ENCODE peak calls at places on chromosomes 2 and 18, in seven cellular contexts. O is uterus, A is ovary, F is transverse colon, X is A549, P is prostate gland, S is testis. M is an unnamed sample.

GRCh38 chr2:236636714-236637485 is 67.3 kb downstream of the ACKR3 start:
- DNase-seq in O (peak), A (peak), F (no peak), X (no peak), P (no peak), S (peak), M (no peak)

GRCh38 chr2:220489116-220489515 is 861.7 kb downstream of the SLC4A3 start:
- DNase-seq in O (no peak), A (no peak), F (no peak), X (no peak), P (no peak), S (no peak), M (no peak)

GRCh38 chr2:231198291-231199173 is at the start of gene ARMC9:
- DNase-seq in O (peak), A (peak), F (peak), X (peak), P (peak), S (peak), M (peak)

GRCh38 chr2:217837001-217837491 is 165.7 kb downstream of the TNS1 start:
- DNase-seq in O (peak), A (no peak), F (peak), X (peak), P (peak), S (peak), M (peak)

GRCh38 chr18:11981633-11982366 is 493 bp downstream of the IMPA2 start:
- DNase-seq in O (peak), A (peak), F (peak), X (no peak), P (peak), S (peak), M (peak)

GRCh38 chr2:187150667-187151066 is 297.4 kb downstream of the CALCRL start:
- DNase-seq in O (no peak), A (no peak), F (no peak), X (no peak), P (no peak), S (no peak), M (no peak)

GRCh38 chr2:6773007-6773693 is 92.6 kb downstream of the CMPK2 start:
- DNase-seq in O (no peak), A (peak), F (peak), X (peak), P (peak), S (peak), M (peak)

GRCh38 chr2:17758123-17758522 is 4.2 kb downstream of the GEN1 start:
- DNase-seq in O (no peak), A (no peak), F (no peak), X (no peak), P (no peak), S (no peak), M (no peak)

GRCh38 chr2:154698238-154698788 is at the start of gene KCNJ3:
- DNase-seq in O (no peak), A (no peak), F (no peak), X (no peak), P (no peak), S (no peak), M (no peak)

GRCh38 chr2:138356178-138356577 is 145.4 kb upstream of the SPOPL start:
- DNase-seq in O (no peak), A (no peak), F (no peak), X (peak), P (peak), S (no peak), M (peak)

GRCh38 chr2:42770288-42771131 is 6.6 kb upstream of the OXER1 start:
- DNase-seq in O (no peak), A (peak), F (no peak), X (peak), P (no peak), S (peak), M (peak)

GRCh38 chr18:30149585-30149984 is 893.0 kb downstream of the DSC3 start:
- DNase-seq in O (no peak), A (no peak), F (no peak), X (no peak), P (no peak), S (no peak), M (no peak)

GRCh38 chr18:23573948-23574431 is 12.3 kb downstream of the NPC1 start:
- DNase-seq in O (peak), A (no peak), F (no peak), X (no peak), P (no peak), S (no peak), M (peak)

GRCh38 chr2:121234791-121235190 is 50.2 kb downstream of the TFCP2L1 start:
- DNase-seq in O (no peak), A (no peak), F (no peak), X (no peak), P (no peak), S (no peak), M (no peak)

GRCh38 chr2:202042444-202042843 is 8.8 kb downstream of the FZD7 start:
- DNase-seq in O (no peak), A (no peak), F (no peak), X (no peak), P (no peak), S (no peak), M (no peak)

GRCh38 chr2:206971805-206972204 is 32.5 kb downstream of the CPO start:
- DNase-seq in O (peak), A (no peak), F (peak), X (no peak), P (no peak), S (no peak), M (no peak)

GRCh38 chr18:76821356-76821874 is 942 bp upstream of the ZNF236 start:
- DNase-seq in O (no peak), A (no peak), F (no peak), X (no peak), P (no peak), S (no peak), M (no peak)

GRCh38 chr2:43714164-43714563 is 37.9 kb upstream of the C1GALT1C1L start:
- DNase-seq in O (no peak), A (no peak), F (no peak), X (no peak), P (no peak), S (no peak), M (no peak)

GRCh38 chr18:72566327-72566726 is 22.2 kb upstream of the CBLN2 start:
- DNase-seq in O (no peak), A (no peak), F (no peak), X (no peak), P (no peak), S (no peak), M (no peak)
- TF ChIP-seq POLR2A in O (no peak), A (no peak), F (no peak), X (no peak), P (no peak), S (no peak), M (no peak)

GRCh38 chr2:36889782-36890181 is 76.6 kb downstream of the STRN start:
- DNase-seq in O (no peak), A (no peak), F (no peak), X (peak), P (no peak), S (no peak), M (no peak)
- H3K4me3 ChIP-seq in O (no peak), A (no peak), F (no peak), X (peak), P (no peak), S (no peak), M (no peak)

DNA sequence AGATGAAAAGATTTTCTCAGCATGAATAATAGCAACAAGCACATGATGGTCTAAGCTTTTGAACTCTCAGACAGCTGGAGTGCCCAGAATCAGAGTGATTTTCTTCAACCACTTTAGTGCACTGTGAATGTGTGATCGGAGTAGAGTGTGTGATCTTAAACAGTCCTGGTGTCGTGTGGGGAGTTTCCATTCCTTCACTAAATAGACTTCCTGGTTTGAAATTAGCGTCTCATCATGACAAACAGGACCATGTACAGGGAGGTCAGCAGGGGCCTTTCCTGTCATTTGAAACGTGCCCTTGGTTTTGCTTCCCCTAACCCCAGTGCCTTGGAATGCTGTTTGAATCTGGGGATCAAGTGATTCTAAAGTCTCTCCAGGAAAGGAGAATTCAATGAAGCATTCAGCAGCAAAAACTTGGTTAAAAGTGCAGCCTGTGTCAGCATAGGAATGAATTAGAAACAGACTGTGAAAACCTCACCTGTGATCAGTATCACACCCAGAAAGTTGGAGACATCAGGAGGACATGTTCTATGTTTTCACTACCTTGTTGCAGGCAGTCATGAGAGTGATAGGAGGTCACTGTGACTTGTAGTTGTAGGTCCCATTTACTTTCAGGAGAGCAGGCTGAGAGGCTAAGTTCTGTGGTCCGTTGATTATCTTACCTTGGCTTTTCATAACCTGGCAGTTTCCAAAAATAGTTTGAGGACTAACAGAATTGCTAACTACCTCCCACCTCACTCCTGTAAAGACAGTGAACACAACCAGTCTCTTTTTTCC is 400.3 kb downstream of the MTX2 start:
- DNase-seq in O (no peak), A (no peak), F (no peak), X (no peak), P (no peak), S (no peak), M (no peak)
- H3K27ac ChIP-seq in O (peak), A (no peak), F (no peak), X (no peak), P (no peak), S (peak), M (no peak)

GRCh38 chr2:174699993-174700766 is 64.1 kb downstream of the CHRNA1 start:
- DNase-seq in O (no peak), A (no peak), F (no peak), X (peak), P (no peak), S (no peak), M (no peak)

GRCh38 chr2:174705321-174705720 is 59.0 kb downstream of the CHRNA1 start:
- DNase-seq in O (no peak), A (no peak), F (no peak), X (no peak), P (no peak), S (no peak), M (no peak)

GRCh38 chr2:174704647-174705046 is 59.6 kb downstream of the CHRNA1 start:
- DNase-seq in O (no peak), A (no peak), F (no peak), X (no peak), P (no peak), S (no peak), M (no peak)

GRCh38 chr2:174702541-174702940 is 61.7 kb downstream of the CHRNA1 start:
- DNase-seq in O (no peak), A (no peak), F (no peak), X (no peak), P (no peak), S (no peak), M (no peak)

DNA sequence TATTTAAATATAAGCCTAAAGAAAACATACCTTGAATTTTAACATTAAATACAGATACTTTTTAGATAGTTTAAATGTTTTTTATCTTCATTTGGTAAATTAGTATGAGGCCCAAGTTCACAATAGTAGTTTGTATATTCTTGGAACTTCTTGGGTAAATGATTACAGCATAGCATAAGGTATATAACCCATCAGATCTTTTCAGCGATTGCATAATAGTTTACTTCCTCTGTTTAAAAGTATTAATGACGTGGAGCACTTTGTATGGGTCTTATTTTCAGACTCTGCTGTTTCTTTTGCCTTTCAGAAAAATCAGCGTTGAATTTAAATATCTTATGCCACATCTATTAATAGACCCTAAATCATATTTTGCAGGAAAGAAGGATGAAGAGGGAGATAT is 60.2 kb downstream of the CHRNA1 start:
- DNase-seq in O (no peak), A (no peak), F (no peak), X (no peak), P (no peak), S (no peak), M (no peak)
- TF ChIP-seq POLR2A in O (no peak), A (no peak), F (no peak), X (no peak), P (no peak), S (no peak), M (no peak)